ENCODE peak calls at places on chromosome 11, in four cellular contexts. V, O, P and X are unnamed samples.

GRCh38 chr11:75311858-75312288 is 39.6 kb downstream of the ARRB1 start:
- DNase-seq in O (peak; percentile 49), P (peak; percentile 79), V (no peak), X (no peak)

GRCh38 chr11:5992604-5993251 is 5.9 kb upstream of the OR52L1 start:
- DNase-seq in P (no peak), O (peak; percentile 20), V (no peak), X (no peak)

GRCh38 chr11:111976614-111977140 is 39.5 kb downstream of the DIXDC1 start:
- DNase-seq in V (no peak), O (peak; percentile 4), P (peak; percentile 23), X (no peak)

GRCh38 chr11:69641681-69642548 is 959 bp downstream of the CCND1 start:
- DNase-seq in O (no peak), P (no peak), V (no peak), X (no peak)

GRCh38 chr11:128180446-128181089 is 406.8 kb downstream of the ETS1 start:
- DNase-seq in O (no peak), V (no peak), P (no peak), X (no peak)

GRCh38 chr11:132357811-132358572 is 987.6 kb downstream of the NTM start:
- DNase-seq in O (no peak), P (no peak), V (no peak), X (no peak)

GRCh38 chr11:2151500-2152257 is 9.3 kb downstream of the INS start:
- DNase-seq in O (peak; percentile 87), V (peak; percentile 66), P (peak; percentile 91), X (peak; percentile 78)

GRCh38 chr11:78453140-78453935 is 35.7 kb upstream of the GAB2 start:
- DNase-seq in P (no peak), V (no peak), O (no peak), X (no peak)

GRCh38 chr11:122308286-122308685 is 192.3 kb upstream of the BLID start:
- DNase-seq in P (no peak), O (no peak), V (no peak), X (no peak)

GRCh38 chr11:72015511-72016061 is 16.9 kb downstream of the IL18BP start:
- DNase-seq in O (no peak), V (no peak), P (peak; percentile 63), X (no peak)

GRCh38 chr11:70582886-70583641 is 184.7 kb downstream of the CTTN start:
- DNase-seq in O (no peak), V (no peak), P (no peak), X (no peak)

GRCh38 chr11:64381350-64381749 is 22.4 kb downstream of the RPS6KA4 start:
- DNase-seq in P (no peak), V (no peak), O (no peak), X (no peak)
- TF ChIP-seq CTCF in P (no peak), V (no peak), O (no peak), X (no peak)

GRCh38 chr11:57111646-57112045 is 70.1 kb upstream of the LRRC55 start:
- DNase-seq in V (no peak), O (no peak), P (no peak), X (no peak)

GRCh38 chr11:57121996-57122395 is 59.8 kb upstream of the LRRC55 start:
- DNase-seq in P (no peak), V (no peak), O (no peak), X (no peak)

GRCh38 chr11:57116654-57117053 is 65.1 kb upstream of the LRRC55 start:
- DNase-seq in O (peak; percentile 44), V (no peak), P (peak; percentile 52), X (peak; percentile 40)
- TF ChIP-seq CTCF in O (peak; percentile 31), V (peak; percentile 14), P (peak; percentile 41), X (peak; percentile 74)

GRCh38 chr11:24781288-24781687 is 284.4 kb downstream of the LUZP2 start:
- DNase-seq in V (no peak), P (no peak), O (no peak), X (no peak)

GRCh38 chr11:24779791-24780190 is 282.9 kb downstream of the LUZP2 start:
- DNase-seq in O (no peak), P (peak; percentile 25), V (no peak), X (no peak)
- TF ChIP-seq CTCF in O (no peak), P (peak; percentile 12), V (no peak), X (no peak)

GRCh38 chr11:114291847-114292680 is 4.1 kb upstream of the NNMT start:
- DNase-seq in V (no peak), P (no peak), O (no peak), X (no peak)
- TF ChIP-seq CTCF in V (no peak), P (no peak), O (no peak), X (no peak)

DNA sequence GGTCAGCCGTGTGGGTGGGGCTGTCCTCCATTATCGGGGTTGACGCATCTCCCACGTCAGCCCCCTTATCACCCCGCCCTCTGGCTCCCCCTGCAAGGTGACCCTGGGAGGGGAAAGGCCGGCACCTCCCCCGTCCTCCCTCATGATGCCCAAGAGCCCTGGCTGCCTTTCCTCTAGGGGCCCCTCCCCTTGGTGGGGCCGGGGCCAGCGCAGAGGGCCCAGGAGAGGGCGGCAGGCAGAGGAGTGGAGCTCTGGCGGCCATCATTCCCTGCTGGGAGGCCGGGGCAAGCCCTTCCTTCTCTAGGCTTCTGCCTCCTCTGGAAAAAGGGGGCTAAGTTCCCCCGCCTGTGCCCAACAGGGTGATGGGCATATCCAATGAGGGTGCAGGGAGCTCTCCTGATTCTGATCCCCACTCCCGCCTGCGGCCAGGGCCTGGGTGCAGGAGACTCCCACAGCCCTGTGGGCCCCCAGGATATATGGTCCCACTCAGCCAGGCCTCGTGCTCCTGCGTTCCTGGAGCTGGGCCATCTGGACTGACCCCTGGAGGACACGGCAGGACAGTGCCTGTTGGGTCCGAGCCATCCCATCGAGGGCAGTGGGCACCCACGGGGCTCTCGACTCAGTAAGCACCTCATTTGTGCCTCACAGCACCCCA is 12.3 kb downstream of the MYRF start:
- DNase-seq in O (no peak), V (no peak), P (peak; percentile 62), X (no peak)
- TF ChIP-seq CTCF in O (no peak), V (no peak), P (no peak), X (no peak)